ENCODE peak calls at places on chromosomes 13 and 19, in ten cellular contexts. One of them, this sample, is unnamed.

GRCh38 chr13:45882626-45883025 is 31.1 kb upstream of the SIAH3 start:
- DNase-seq in stimulated activated CD4-positive, alpha-beta T cell treated with anti-CD3 and anti-CD28 coated beads, TNF-alpha, amount 100 ng/mL, for 48 hours: no peak
- DNase-seq in endodermal cell: peak; percentile 83
- DNase-seq in activated naive CD8-positive, alpha-beta T cell treated with anti-CD3 and anti-CD28 coated beads, Interleukin-2, amount 50 U/mL, for 24 hours: no peak
- DNase-seq in foreskin fibroblast: no peak
- DNase-seq in choroid plexus epithelial cell: no peak
- DNase-seq in dermis microvascular lymphatic vessel endothelial cell: no peak
- DNase-seq in PC-3: no peak
- DNase-seq in germinal center: no peak
- DNase-seq in stimulated activated CD8-positive, alpha-beta memory T cell treated with anti-CD3 and anti-CD28 coated beads, Interleukin-2, amount 100 ng/mL, for 1 hour: no peak
- DNase-seq in this sample: peak; percentile 61

GRCh38 chr19:41449079-41449864 is 6.3 kb downstream of the ERICH4 start:
- DNase-seq in foreskin fibroblast: peak; percentile 87
- DNase-seq in stimulated activated CD8-positive, alpha-beta memory T cell treated with anti-CD3 and anti-CD28 coated beads, Interleukin-2, amount 100 ng/mL, for 1 hour: peak; percentile 46
- DNase-seq in choroid plexus epithelial cell: peak; percentile 73
- DNase-seq in PC-3: peak; percentile 57
- DNase-seq in dermis microvascular lymphatic vessel endothelial cell: peak; percentile 48
- DNase-seq in germinal center: peak; percentile 87
- DNase-seq in endodermal cell: peak; percentile 95
- DNase-seq in activated naive CD8-positive, alpha-beta T cell treated with anti-CD3 and anti-CD28 coated beads, Interleukin-2, amount 50 U/mL, for 24 hours: peak; percentile 78
- DNase-seq in stimulated activated CD4-positive, alpha-beta T cell treated with anti-CD3 and anti-CD28 coated beads, TNF-alpha, amount 100 ng/mL, for 48 hours: peak; percentile 56
- DNase-seq in this sample: peak; percentile 87

GRCh38 chr13:75514080-75515040 is 23.3 kb downstream of the COMMD6 start:
- DNase-seq in endodermal cell: no peak
- DNase-seq in stimulated activated CD4-positive, alpha-beta T cell treated with anti-CD3 and anti-CD28 coated beads, TNF-alpha, amount 100 ng/mL, for 48 hours: no peak
- DNase-seq in foreskin fibroblast: peak; percentile 36
- DNase-seq in choroid plexus epithelial cell: peak; percentile 77
- DNase-seq in germinal center: no peak
- DNase-seq in stimulated activated CD8-positive, alpha-beta memory T cell treated with anti-CD3 and anti-CD28 coated beads, Interleukin-2, amount 100 ng/mL, for 1 hour: no peak
- DNase-seq in dermis microvascular lymphatic vessel endothelial cell: no peak
- DNase-seq in activated naive CD8-positive, alpha-beta T cell treated with anti-CD3 and anti-CD28 coated beads, Interleukin-2, amount 50 U/mL, for 24 hours: no peak
- DNase-seq in PC-3: no peak
- DNase-seq in this sample: no peak

GRCh38 chr19:10228925-10229324 is 2.2 kb downstream of the S1PR2 start:
- DNase-seq in PC-3: peak; percentile 39
- DNase-seq in foreskin fibroblast: peak; percentile 73
- DNase-seq in germinal center: peak; percentile 62
- DNase-seq in stimulated activated CD4-positive, alpha-beta T cell treated with anti-CD3 and anti-CD28 coated beads, TNF-alpha, amount 100 ng/mL, for 48 hours: no peak
- DNase-seq in endodermal cell: peak; percentile 77
- DNase-seq in stimulated activated CD8-positive, alpha-beta memory T cell treated with anti-CD3 and anti-CD28 coated beads, Interleukin-2, amount 100 ng/mL, for 1 hour: no peak
- DNase-seq in activated naive CD8-positive, alpha-beta T cell treated with anti-CD3 and anti-CD28 coated beads, Interleukin-2, amount 50 U/mL, for 24 hours: peak; percentile 36
- DNase-seq in choroid plexus epithelial cell: peak; percentile 61
- DNase-seq in dermis microvascular lymphatic vessel endothelial cell: peak; percentile 9
- DNase-seq in this sample: peak; percentile 87

GRCh38 chr19:47619763-47620162 is 10.8 kb downstream of the BICRA start:
- DNase-seq in stimulated activated CD8-positive, alpha-beta memory T cell treated with anti-CD3 and anti-CD28 coated beads, Interleukin-2, amount 100 ng/mL, for 1 hour: no peak
- DNase-seq in PC-3: no peak
- DNase-seq in foreskin fibroblast: no peak
- DNase-seq in dermis microvascular lymphatic vessel endothelial cell: no peak
- DNase-seq in choroid plexus epithelial cell: peak; percentile 74
- DNase-seq in activated naive CD8-positive, alpha-beta T cell treated with anti-CD3 and anti-CD28 coated beads, Interleukin-2, amount 50 U/mL, for 24 hours: no peak
- DNase-seq in stimulated activated CD4-positive, alpha-beta T cell treated with anti-CD3 and anti-CD28 coated beads, TNF-alpha, amount 100 ng/mL, for 48 hours: no peak
- DNase-seq in endodermal cell: peak; percentile 91
- DNase-seq in germinal center: no peak
- DNase-seq in this sample: peak; percentile 87

GRCh38 chr13:40812724-40813445 is 23.5 kb downstream of the SLC25A15 start:
- DNase-seq in germinal center: no peak
- DNase-seq in stimulated activated CD8-positive, alpha-beta memory T cell treated with anti-CD3 and anti-CD28 coated beads, Interleukin-2, amount 100 ng/mL, for 1 hour: no peak
- DNase-seq in endodermal cell: no peak
- DNase-seq in dermis microvascular lymphatic vessel endothelial cell: no peak
- DNase-seq in PC-3: peak; percentile 57
- DNase-seq in choroid plexus epithelial cell: peak; percentile 19
- DNase-seq in foreskin fibroblast: peak; percentile 46
- DNase-seq in stimulated activated CD4-positive, alpha-beta T cell treated with anti-CD3 and anti-CD28 coated beads, TNF-alpha, amount 100 ng/mL, for 48 hours: no peak
- DNase-seq in activated naive CD8-positive, alpha-beta T cell treated with anti-CD3 and anti-CD28 coated beads, Interleukin-2, amount 50 U/mL, for 24 hours: no peak
- DNase-seq in this sample: no peak

GRCh38 chr19:45632468-45633196 is 6.6 kb downstream of the EML2 start:
- DNase-seq in endodermal cell: peak; percentile 98
- DNase-seq in activated naive CD8-positive, alpha-beta T cell treated with anti-CD3 and anti-CD28 coated beads, Interleukin-2, amount 50 U/mL, for 24 hours: peak; percentile 71
- DNase-seq in dermis microvascular lymphatic vessel endothelial cell: peak; percentile 52
- DNase-seq in stimulated activated CD4-positive, alpha-beta T cell treated with anti-CD3 and anti-CD28 coated beads, TNF-alpha, amount 100 ng/mL, for 48 hours: peak; percentile 32
- DNase-seq in foreskin fibroblast: peak; percentile 95
- DNase-seq in germinal center: peak; percentile 75
- DNase-seq in choroid plexus epithelial cell: peak; percentile 81
- DNase-seq in PC-3: peak; percentile 82
- DNase-seq in stimulated activated CD8-positive, alpha-beta memory T cell treated with anti-CD3 and anti-CD28 coated beads, Interleukin-2, amount 100 ng/mL, for 1 hour: no peak
- DNase-seq in this sample: peak; percentile 93

GRCh38 chr13:112102243-112102642 is 35.3 kb downstream of the SOX1 start:
- DNase-seq in PC-3: peak; percentile 6
- DNase-seq in dermis microvascular lymphatic vessel endothelial cell: no peak
- DNase-seq in activated naive CD8-positive, alpha-beta T cell treated with anti-CD3 and anti-CD28 coated beads, Interleukin-2, amount 50 U/mL, for 24 hours: no peak
- DNase-seq in endodermal cell: no peak
- DNase-seq in choroid plexus epithelial cell: no peak
- DNase-seq in stimulated activated CD4-positive, alpha-beta T cell treated with anti-CD3 and anti-CD28 coated beads, TNF-alpha, amount 100 ng/mL, for 48 hours: no peak
- DNase-seq in germinal center: no peak
- DNase-seq in foreskin fibroblast: no peak
- DNase-seq in stimulated activated CD8-positive, alpha-beta memory T cell treated with anti-CD3 and anti-CD28 coated beads, Interleukin-2, amount 100 ng/mL, for 1 hour: no peak
- DNase-seq in this sample: peak; percentile 19

GRCh38 chr19:35079826-35080225 is 35.8 kb upstream of the FXYD3 start:
- DNase-seq in stimulated activated CD8-positive, alpha-beta memory T cell treated with anti-CD3 and anti-CD28 coated beads, Interleukin-2, amount 100 ng/mL, for 1 hour: no peak
- DNase-seq in PC-3: no peak
- DNase-seq in endodermal cell: no peak
- DNase-seq in choroid plexus epithelial cell: no peak
- DNase-seq in foreskin fibroblast: no peak
- DNase-seq in germinal center: no peak
- DNase-seq in stimulated activated CD4-positive, alpha-beta T cell treated with anti-CD3 and anti-CD28 coated beads, TNF-alpha, amount 100 ng/mL, for 48 hours: no peak
- DNase-seq in dermis microvascular lymphatic vessel endothelial cell: no peak
- DNase-seq in activated naive CD8-positive, alpha-beta T cell treated with anti-CD3 and anti-CD28 coated beads, Interleukin-2, amount 50 U/mL, for 24 hours: no peak
- DNase-seq in this sample: no peak

GRCh38 chr19:45283443-45284033 is 32.5 kb downstream of the MARK4 start:
- DNase-seq in germinal center: no peak
- DNase-seq in activated naive CD8-positive, alpha-beta T cell treated with anti-CD3 and anti-CD28 coated beads, Interleukin-2, amount 50 U/mL, for 24 hours: no peak
- DNase-seq in foreskin fibroblast: no peak
- DNase-seq in dermis microvascular lymphatic vessel endothelial cell: no peak
- DNase-seq in stimulated activated CD8-positive, alpha-beta memory T cell treated with anti-CD3 and anti-CD28 coated beads, Interleukin-2, amount 100 ng/mL, for 1 hour: no peak
- DNase-seq in choroid plexus epithelial cell: no peak
- DNase-seq in endodermal cell: no peak
- DNase-seq in stimulated activated CD4-positive, alpha-beta T cell treated with anti-CD3 and anti-CD28 coated beads, TNF-alpha, amount 100 ng/mL, for 48 hours: no peak
- DNase-seq in PC-3: no peak
- DNase-seq in this sample: no peak

GRCh38 chr13:107721436-107721835 is 493.9 kb downstream of the LIG4 start:
- DNase-seq in germinal center: no peak
- DNase-seq in PC-3: no peak
- DNase-seq in endodermal cell: no peak
- DNase-seq in stimulated activated CD8-positive, alpha-beta memory T cell treated with anti-CD3 and anti-CD28 coated beads, Interleukin-2, amount 100 ng/mL, for 1 hour: no peak
- DNase-seq in foreskin fibroblast: no peak
- DNase-seq in activated naive CD8-positive, alpha-beta T cell treated with anti-CD3 and anti-CD28 coated beads, Interleukin-2, amount 50 U/mL, for 24 hours: no peak
- DNase-seq in dermis microvascular lymphatic vessel endothelial cell: no peak
- DNase-seq in stimulated activated CD4-positive, alpha-beta T cell treated with anti-CD3 and anti-CD28 coated beads, TNF-alpha, amount 100 ng/mL, for 48 hours: no peak
- DNase-seq in choroid plexus epithelial cell: peak; percentile 7
- DNase-seq in this sample: no peak

GRCh38 chr13:49304763-49305695 is 57.3 kb downstream of the CDADC1 start:
- DNase-seq in activated naive CD8-positive, alpha-beta T cell treated with anti-CD3 and anti-CD28 coated beads, Interleukin-2, amount 50 U/mL, for 24 hours: no peak
- DNase-seq in stimulated activated CD8-positive, alpha-beta memory T cell treated with anti-CD3 and anti-CD28 coated beads, Interleukin-2, amount 100 ng/mL, for 1 hour: no peak
- DNase-seq in stimulated activated CD4-positive, alpha-beta T cell treated with anti-CD3 and anti-CD28 coated beads, TNF-alpha, amount 100 ng/mL, for 48 hours: no peak
- DNase-seq in dermis microvascular lymphatic vessel endothelial cell: no peak
- DNase-seq in PC-3: no peak
- DNase-seq in foreskin fibroblast: no peak
- DNase-seq in choroid plexus epithelial cell: no peak
- DNase-seq in germinal center: no peak
- DNase-seq in endodermal cell: no peak
- DNase-seq in this sample: no peak